ENCODE peak calls at places on chromosomes 1 and 21, in nine cellular contexts. I is psoas muscle; X is uterus; Q is body of pancreas; S is CD8-positive, alpha-beta T cell; M is fibroblast of pulmonary artery; K is endothelial cell; D is prostate gland; Y is left lung. P is an unnamed sample.

GRCh38 chr1:46991083-46991923 is 32.2 kb upstream of the CYP4X1 start:
- DNase-seq in X (no peak), S (no peak), D (no peak), Q (no peak), K (no peak), M (no peak), I (no peak), Y (no peak), P (no peak)

GRCh38 chr1:231966983-231967382 is 340.4 kb downstream of the DISC1 start:
- DNase-seq in K (no peak), I (no peak), Q (no peak), D (no peak), Y (no peak), X (no peak), S (no peak), M (no peak), P (no peak)

GRCh38 chr21:41425954-41426655 is at the start of gene MX1:
- DNase-seq in I (peak), M (peak), Q (peak), S (peak), K (peak), Y (peak), D (peak), X (peak), P (peak)

GRCh38 chr1:233656700-233657099 is 42.8 kb downstream of the KCNK1 start:
- DNase-seq in X (no peak), M (no peak), I (no peak), Q (no peak), Y (no peak), D (no peak), K (no peak), S (no peak), P (no peak)

GRCh38 chr1:168585191-168585590 is 8.8 kb downstream of the XCL1 start:
- DNase-seq in M (peak), Q (no peak), I (no peak), K (no peak), X (peak), D (no peak), S (no peak), Y (no peak), P (no peak)

GRCh38 chr21:33546076-33546475 is 3.2 kb downstream of the SON start:
- DNase-seq in Y (no peak), D (no peak), I (no peak), S (no peak), K (no peak), M (no peak), X (no peak), Q (no peak), P (no peak)

GRCh38 chr1:44924835-44925464 is 61.4 kb downstream of the EIF2B3 start:
- DNase-seq in Y (no peak), K (no peak), M (peak), I (no peak), D (no peak), Q (no peak), X (no peak), S (no peak), P (no peak)

GRCh38 chr1:226652613-226653012 is 86.5 kb downstream of the ITPKB start:
- DNase-seq in D (no peak), Q (no peak), K (no peak), S (no peak), Y (no peak), X (no peak), M (no peak), I (peak), P (no peak)

GRCh38 chr21:36915014-36915700 is 51.3 kb downstream of the HLCS start:
- DNase-seq in I (no peak), X (no peak), D (no peak), M (no peak), K (no peak), Y (no peak), Q (peak), S (no peak), P (no peak)

GRCh38 chr1:89179343-89179742 is 3.5 kb upstream of the GBP7 start:
- DNase-seq in Q (no peak), K (no peak), I (no peak), X (no peak), Y (no peak), D (no peak), M (no peak), S (no peak), P (no peak)

GRCh38 chr1:55326496-55326895 is 111.3 kb upstream of the USP24 start:
- DNase-seq in M (no peak), Q (no peak), D (no peak), X (no peak), Y (no peak), K (no peak), I (no peak), S (no peak), P (no peak)

GRCh38 chr1:101509370-101509769 is 272.6 kb downstream of the S1PR1 start:
- DNase-seq in K (no peak), X (no peak), D (no peak), Q (no peak), Y (no peak), M (no peak), S (no peak), I (no peak), P (no peak)

GRCh38 chr1:19759740-19760089 is 40.0 kb downstream of the TMCO4 start:
- DNase-seq in D (no peak), K (no peak), M (no peak), I (no peak), Q (no peak), S (no peak), X (no peak), Y (no peak), P (no peak)

GRCh38 chr1:193372553-193372952 is 186.1 kb upstream of the B3GALT2 start:
- DNase-seq in M (no peak), S (no peak), I (no peak), K (no peak), X (no peak), Y (no peak), D (no peak), Q (no peak), P (no peak)

GRCh38 chr1:62176597-62177312 is 17.9 kb upstream of the L1TD1 start:
- DNase-seq in K (no peak), Q (no peak), X (no peak), S (no peak), M (no peak), I (no peak), Y (no peak), D (no peak), P (no peak)

GRCh38 chr1:100835866-100836842 is 58.5 kb downstream of the EXTL2 start:
- DNase-seq in D (no peak), M (no peak), K (no peak), X (no peak), S (no peak), Q (no peak), Y (no peak), I (no peak), P (no peak)

GRCh38 chr1:21280482-21280881 is 9.8 kb downstream of the ECE1 start:
- DNase-seq in Q (no peak), D (no peak), X (no peak), Y (no peak), I (no peak), S (no peak), K (no peak), M (no peak), P (no peak)

GRCh38 chr21:34845521-34846213 is 176.9 kb downstream of the CLIC6 start:
- DNase-seq in Y (no peak), Q (no peak), S (no peak), I (no peak), X (no peak), M (peak), D (peak), K (no peak), P (no peak)

GRCh38 chr1:55065649-55066048 is 26.3 kb downstream of the PCSK9 start:
- DNase-seq in D (no peak), S (no peak), I (no peak), Q (no peak), X (no peak), K (no peak), M (no peak), Y (no peak), P (no peak)

GRCh38 chr21:46173573-46173972 is 10.7 kb downstream of the SPATC1L start:
- DNase-seq in S (peak), D (no peak), M (no peak), I (no peak), K (no peak), Q (no peak), X (peak), Y (no peak), P (no peak)

GRCh38 chr1:220956861-220957605 is 77.8 kb downstream of the HLX start:
- DNase-seq in I (peak), K (no peak), Y (no peak), D (no peak), S (no peak), M (peak), Q (no peak), X (peak), P (no peak)

GRCh38 chr1:44735992-44736391 is 3.6 kb upstream of the KIF2C start:
- DNase-seq in X (no peak), S (no peak), K (no peak), Y (no peak), D (no peak), M (no peak), I (no peak), Q (no peak), P (no peak)

GRCh38 chr1:58162952-58163550 is 383.5 kb downstream of the OMA1 start:
- DNase-seq in X (peak), M (peak), I (peak), K (peak), S (no peak), D (peak), Y (no peak), Q (peak), P (no peak)

GRCh38 chr1:246417152-246417812 is 89.8 kb downstream of the SMYD3 start:
- DNase-seq in I (no peak), Y (no peak), S (no peak), M (peak), D (no peak), Q (no peak), K (no peak), X (no peak), P (no peak)

GRCh38 chr1:78145105-78145580 is 99.4 kb downstream of the GIPC2 start:
- DNase-seq in X (peak), I (peak), D (peak), Q (peak), M (peak), S (peak), K (peak), Y (no peak), P (no peak)

GRCh38 chr1:91699339-91699970 is 186.5 kb downstream of the TGFBR3 start:
- DNase-seq in Y (no peak), Q (peak), M (peak), I (peak), S (no peak), K (no peak), X (peak), D (no peak), P (no peak)

GRCh38 chr1:3501856-3502665 is 47.6 kb downstream of the ARHGEF16 start:
- DNase-seq in I (peak), K (peak), X (peak), Q (peak), M (peak), Y (peak), S (peak), D (peak), P (no peak)

GRCh38 chr1:198910816-198911215 is 272.0 kb downstream of the PTPRC start:
- DNase-seq in S (no peak), M (no peak), I (no peak), Y (no peak), K (no peak), Q (no peak), D (no peak), X (no peak), P (no peak)

GRCh38 chr1:58922302-58923089 is 138.6 kb upstream of the JUN start:
- DNase-seq in K (no peak), Y (peak), Q (peak), S (peak), D (peak), M (peak), I (peak), X (peak), P (no peak)

GRCh38 chr1:30781906-30782305 is 24.3 kb upstream of the LAPTM5 start:
- DNase-seq in I (no peak), Q (no peak), K (no peak), D (no peak), Y (no peak), S (no peak), M (no peak), X (no peak), P (no peak)

GRCh38 chr1:248825136-248825535 is 579 bp downstream of the SH3BP5L start:
- DNase-seq in M (no peak), X (no peak), S (no peak), I (no peak), Y (no peak), D (no peak), Q (no peak), K (no peak), P (no peak)

GRCh38 chr1:87674791-87675190 is 346.1 kb downstream of the LMO4 start:
- DNase-seq in D (no peak), Q (no peak), K (no peak), Y (no peak), X (no peak), I (no peak), M (no peak), S (no peak), P (no peak)

GRCh38 chr1:13814131-13814530 is 114.1 kb downstream of the PRDM2 start:
- DNase-seq in I (no peak), Q (no peak), K (no peak), M (no peak), D (no peak), Y (no peak), S (no peak), X (no peak), P (no peak)

GRCh38 chr1:172144445-172145060 is 275.9 kb upstream of the C1orf105 start:
- DNase-seq in D (peak), K (peak), X (peak), Y (peak), I (peak), Q (peak), M (peak), S (no peak), P (no peak)

GRCh38 chr1:77421504-77422233 is 139.8 kb downstream of the AK5 start:
- DNase-seq in X (no peak), D (no peak), K (no peak), I (no peak), Y (no peak), Q (no peak), S (no peak), M (no peak), P (no peak)

GRCh38 chr1:156689035-156689959 is 12.1 kb upstream of the NES start:
- DNase-seq in D (peak), Y (peak), S (peak), K (peak), M (peak), Q (peak), I (peak), X (peak), P (peak)

GRCh38 chr1:229947968-229948367 is 119.1 kb upstream of the GALNT2 start:
- DNase-seq in M (no peak), Y (no peak), K (no peak), S (no peak), D (no peak), X (no peak), I (no peak), Q (no peak), P (no peak)

GRCh38 chr1:109792056-109792831 is 28.5 kb upstream of the EPS8L3 start:
- DNase-seq in M (peak), X (peak), Y (no peak), K (peak), D (no peak), I (peak), S (no peak), Q (peak), P (no peak)

DNA sequence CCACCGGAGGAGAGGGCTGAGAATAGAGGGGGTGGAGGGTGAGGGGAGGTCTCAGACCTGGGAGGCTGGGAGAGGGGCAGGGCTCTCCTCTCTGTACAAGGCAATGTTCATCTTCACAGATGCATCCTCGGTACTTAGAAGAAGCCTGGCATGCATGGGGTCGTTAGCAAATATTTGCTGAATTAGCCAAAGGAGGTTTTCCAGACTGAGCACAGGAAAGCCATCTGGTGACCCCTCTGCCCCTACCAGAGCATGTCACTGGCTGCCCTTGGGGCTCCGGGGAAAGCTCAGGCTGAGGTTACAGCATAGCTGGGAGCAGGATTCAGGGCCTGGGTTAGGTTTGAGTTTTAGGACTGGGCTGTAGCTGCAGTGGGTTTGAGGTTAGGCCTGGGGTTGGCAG is 43.5 kb upstream of the ZBTB40 start:
- DNase-seq in K (no peak), D (no peak), Q (no peak), X (no peak), Y (no peak), S (no peak), I (no peak), M (no peak), P (no peak)
- TF ChIP-seq CTCF in K (no peak), D (no peak), Q (no peak), X (no peak), Y (no peak), S (no peak), I (no peak), M (no peak), P (no peak)

GRCh38 chr1:152397474-152397873 is 16.6 kb downstream of the CRNN start:
- DNase-seq in S (no peak), Y (no peak), D (no peak), K (no peak), I (no peak), Q (no peak), X (no peak), M (no peak), P (no peak)

GRCh38 chr1:152394151-152394550 is 19.9 kb downstream of the CRNN start:
- DNase-seq in I (no peak), S (no peak), Y (no peak), K (no peak), M (no peak), D (no peak), X (no peak), Q (no peak), P (no peak)

DNA sequence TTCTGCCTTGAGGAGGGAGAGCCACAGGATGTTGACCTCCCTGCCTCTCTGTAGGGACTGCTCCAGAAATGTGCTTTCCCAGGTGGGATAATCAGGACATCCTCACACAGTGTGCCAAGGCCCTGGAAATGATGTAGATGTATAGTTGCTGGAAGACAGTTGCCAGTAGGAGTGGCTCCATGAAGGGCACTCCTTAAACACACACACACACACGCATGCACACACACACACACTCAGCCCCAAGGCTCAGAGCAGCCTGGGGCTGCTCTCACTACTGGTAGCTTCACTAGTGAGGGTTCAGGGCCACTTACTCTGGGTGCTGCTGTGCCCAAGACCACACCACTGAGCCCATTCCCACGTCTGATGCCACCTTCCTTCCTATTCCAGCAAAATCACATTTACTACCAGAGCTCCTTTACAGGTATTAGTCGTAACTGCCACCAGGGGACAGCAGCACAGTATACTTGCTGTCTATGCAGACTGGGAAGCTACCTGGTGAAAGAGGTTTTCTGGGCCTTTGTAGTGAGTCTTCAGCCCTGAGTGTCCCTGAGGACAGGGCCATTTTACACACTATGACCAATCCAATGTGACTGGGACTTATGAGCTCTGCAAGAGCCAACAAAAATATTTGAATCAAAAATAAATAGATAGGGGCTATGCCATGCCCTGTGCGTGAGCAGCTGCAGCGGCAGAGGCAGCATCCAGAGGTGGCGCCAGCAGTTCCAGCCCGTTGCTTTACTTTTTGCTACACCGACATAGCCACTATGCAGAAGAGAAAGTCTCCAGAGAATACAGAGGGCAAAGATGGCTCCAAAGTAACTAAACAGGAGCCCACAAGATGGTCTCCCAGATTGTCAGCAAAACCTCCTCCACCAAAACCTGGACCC is 15.0 kb downstream of the CRNN start:
- DNase-seq in I (no peak), M (peak), D (no peak), S (no peak), X (no peak), Y (no peak), K (peak), Q (peak), P (no peak)
- TF ChIP-seq CTCF in I (no peak), M (peak), D (no peak), S (no peak), X (no peak), Y (no peak), K (peak), Q (peak), P (no peak)

GRCh38 chr1:146001734-146002133 is 5.4 kb upstream of the TXNIP start:
- DNase-seq in I (no peak), K (no peak), M (no peak), Y (no peak), Q (no peak), X (no peak), D (no peak), S (no peak), P (no peak)

GRCh38 chr1:145995964-145996432 is 381 bp downstream of the TXNIP start:
- DNase-seq in S (no peak), X (peak), Q (peak), Y (no peak), D (no peak), I (no peak), K (no peak), M (no peak), P (no peak)

GRCh38 chr1:145996433-145997155 is at the start of gene TXNIP:
- DNase-seq in D (peak), Y (peak), M (peak), I (peak), S (peak), Q (peak), K (peak), X (peak), P (peak)

GRCh38 chr1:145997156-145998023 is 1.0 kb upstream of the TXNIP start:
- DNase-seq in X (peak), D (peak), I (peak), S (peak), Y (no peak), M (no peak), K (no peak), Q (peak), P (peak)

GRCh38 chr1:145999321-146000024 is 3.1 kb upstream of the TXNIP start:
- DNase-seq in Y (no peak), X (peak), S (peak), I (no peak), D (peak), K (no peak), Q (peak), M (no peak), P (no peak)
- TF ChIP-seq CTCF in Y (no peak), X (no peak), S (no peak), I (no peak), D (no peak), K (no peak), Q (no peak), M (no peak), P (no peak)

DNA sequence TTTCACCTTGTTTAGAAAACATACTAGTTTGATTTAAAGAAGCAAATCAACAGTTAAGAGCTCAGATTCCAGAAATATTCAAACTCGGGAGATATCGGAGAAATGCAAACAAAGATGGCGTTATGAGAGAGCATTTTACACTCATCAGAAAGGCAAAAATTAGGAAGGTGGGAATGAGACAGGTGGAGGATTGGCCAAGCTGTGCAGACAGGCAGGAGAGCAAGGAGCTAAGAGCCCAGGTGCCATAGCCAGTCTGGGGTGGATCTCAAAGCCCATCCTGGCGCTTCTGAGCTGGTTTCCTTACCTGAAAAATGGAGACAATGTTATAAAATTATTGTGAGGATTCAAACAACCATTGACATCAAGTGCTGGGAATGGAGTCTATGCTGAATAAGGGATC is 19.6 kb upstream of the TARDBP start:
- DNase-seq in D (no peak), I (no peak), X (no peak), K (no peak), M (no peak), S (no peak), Q (peak), Y (no peak), P (no peak)
- TF ChIP-seq CTCF in D (no peak), I (no peak), X (no peak), K (no peak), M (no peak), S (no peak), Q (no peak), Y (no peak), P (no peak)